ENCODE peak calls at places on chromosome 14, in seven cellular contexts. One of them, this sample, is unnamed.

GRCh38 chr14:68284333-68284732 is 464.8 kb downstream of the RAD51B start:
- DNase-seq in foreskin fibroblast: no peak
- DNase-seq in pancreas: no peak
- DNase-seq in Calu3: no peak
- DNase-seq in GM13976: no peak
- DNase-seq in IMR-90: no peak
- DNase-seq in ascending aorta: no peak
- DNase-seq in this sample: no peak

GRCh38 chr14:25090716-25091454 is 40.9 kb upstream of the STXBP6 start:
- DNase-seq in foreskin fibroblast: peak
- DNase-seq in pancreas: peak
- DNase-seq in Calu3: peak
- DNase-seq in GM13976: no peak
- DNase-seq in IMR-90: peak
- DNase-seq in ascending aorta: no peak
- DNase-seq in this sample: no peak

GRCh38 chr14:36503771-36504741 is 16.0 kb downstream of the NKX2-1 start:
- DNase-seq in foreskin fibroblast: no peak
- DNase-seq in pancreas: no peak
- DNase-seq in Calu3: no peak
- DNase-seq in GM13976: peak
- DNase-seq in IMR-90: no peak
- DNase-seq in ascending aorta: no peak
- DNase-seq in this sample: no peak

GRCh38 chr14:75310295-75311059 is 31.8 kb downstream of the FOS start:
- DNase-seq in foreskin fibroblast: peak
- DNase-seq in pancreas: peak
- DNase-seq in Calu3: peak
- DNase-seq in GM13976: no peak
- DNase-seq in IMR-90: peak
- DNase-seq in ascending aorta: peak
- DNase-seq in this sample: peak

GRCh38 chr14:104117341-104118005 is 20.9 kb upstream of the KIF26A start:
- DNase-seq in foreskin fibroblast: no peak
- DNase-seq in pancreas: peak
- DNase-seq in Calu3: no peak
- DNase-seq in GM13976: no peak
- DNase-seq in IMR-90: no peak
- DNase-seq in ascending aorta: peak
- DNase-seq in this sample: no peak

GRCh38 chr14:61662437-61663311 is 32.6 kb upstream of the HIF1A start:
- DNase-seq in foreskin fibroblast: peak
- DNase-seq in pancreas: no peak
- DNase-seq in Calu3: peak
- DNase-seq in GM13976: peak
- DNase-seq in IMR-90: peak
- DNase-seq in ascending aorta: no peak
- DNase-seq in this sample: no peak

GRCh38 chr14:100062602-100063001 is 2.6 kb upstream of the EVL start:
- DNase-seq in foreskin fibroblast: no peak
- DNase-seq in pancreas: no peak
- DNase-seq in Calu3: no peak
- DNase-seq in GM13976: no peak
- DNase-seq in IMR-90: no peak
- DNase-seq in ascending aorta: no peak
- DNase-seq in this sample: no peak

GRCh38 chr14:76904740-76905569 is 78.7 kb downstream of the LRRC74A start:
- DNase-seq in foreskin fibroblast: peak
- DNase-seq in pancreas: no peak
- DNase-seq in Calu3: no peak
- DNase-seq in GM13976: peak
- DNase-seq in IMR-90: peak
- DNase-seq in ascending aorta: peak
- DNase-seq in this sample: peak

GRCh38 chr14:89330236-89331002 is 86.6 kb downstream of the FOXN3 start:
- DNase-seq in foreskin fibroblast: peak
- DNase-seq in pancreas: no peak
- DNase-seq in Calu3: no peak
- DNase-seq in GM13976: no peak
- DNase-seq in IMR-90: peak
- DNase-seq in ascending aorta: peak
- DNase-seq in this sample: no peak

GRCh38 chr14:61841145-61841544 is 78.9 kb downstream of the SNAPC1 start:
- DNase-seq in foreskin fibroblast: peak
- DNase-seq in pancreas: no peak
- DNase-seq in Calu3: no peak
- DNase-seq in GM13976: no peak
- DNase-seq in IMR-90: no peak
- DNase-seq in ascending aorta: no peak
- DNase-seq in this sample: no peak

GRCh38 chr14:98926151-98926550 is 345.8 kb downstream of the BCL11B start:
- DNase-seq in foreskin fibroblast: no peak
- DNase-seq in pancreas: no peak
- DNase-seq in Calu3: no peak
- DNase-seq in GM13976: no peak
- DNase-seq in IMR-90: no peak
- DNase-seq in ascending aorta: no peak
- DNase-seq in this sample: no peak

GRCh38 chr14:21894003-21894897 is 220.6 kb upstream of the OR4E1 start:
- DNase-seq in foreskin fibroblast: no peak
- DNase-seq in pancreas: no peak
- DNase-seq in Calu3: peak
- DNase-seq in GM13976: peak
- DNase-seq in IMR-90: no peak
- DNase-seq in ascending aorta: no peak
- DNase-seq in this sample: no peak

GRCh38 chr14:37230551-37231194 is 32.9 kb downstream of the MIPOL1 start:
- DNase-seq in foreskin fibroblast: peak
- DNase-seq in pancreas: no peak
- DNase-seq in Calu3: peak
- DNase-seq in GM13976: peak
- DNase-seq in IMR-90: peak
- DNase-seq in ascending aorta: no peak
- DNase-seq in this sample: no peak

GRCh38 chr14:100103261-100104005 is 38.2 kb downstream of the EVL start:
- DNase-seq in foreskin fibroblast: peak
- DNase-seq in pancreas: no peak
- DNase-seq in Calu3: no peak
- DNase-seq in GM13976: no peak
- DNase-seq in IMR-90: peak
- DNase-seq in ascending aorta: no peak
- DNase-seq in this sample: no peak

GRCh38 chr14:69560826-69561225 is 13.8 kb downstream of the CCDC177 start:
- DNase-seq in foreskin fibroblast: no peak
- DNase-seq in pancreas: no peak
- DNase-seq in Calu3: no peak
- DNase-seq in GM13976: no peak
- DNase-seq in IMR-90: no peak
- DNase-seq in ascending aorta: no peak
- DNase-seq in this sample: no peak

GRCh38 chr14:75820761-75821160 is 159.7 kb downstream of the TTLL5 start:
- DNase-seq in foreskin fibroblast: no peak
- DNase-seq in pancreas: no peak
- DNase-seq in Calu3: no peak
- DNase-seq in GM13976: no peak
- DNase-seq in IMR-90: no peak
- DNase-seq in ascending aorta: no peak
- DNase-seq in this sample: no peak

GRCh38 chr14:35342160-35343010 is 50.2 kb downstream of the PSMA6 start:
- DNase-seq in foreskin fibroblast: peak
- DNase-seq in pancreas: peak
- DNase-seq in Calu3: no peak
- DNase-seq in GM13976: no peak
- DNase-seq in IMR-90: peak
- DNase-seq in ascending aorta: peak
- DNase-seq in this sample: no peak

GRCh38 chr14:77000340-77001235 is 27.9 kb downstream of the IRF2BPL start:
- DNase-seq in foreskin fibroblast: peak
- DNase-seq in pancreas: no peak
- DNase-seq in Calu3: no peak
- DNase-seq in GM13976: peak
- DNase-seq in IMR-90: peak
- DNase-seq in ascending aorta: no peak
- DNase-seq in this sample: no peak

GRCh38 chr14:63647696-63648410 is 6.2 kb upstream of the WDR89 start:
- DNase-seq in foreskin fibroblast: no peak
- DNase-seq in pancreas: no peak
- DNase-seq in Calu3: no peak
- DNase-seq in GM13976: peak
- DNase-seq in IMR-90: peak
- DNase-seq in ascending aorta: no peak
- DNase-seq in this sample: no peak

GRCh38 chr14:63641473-63642228 is at the start of gene WDR89:
- DNase-seq in foreskin fibroblast: peak
- DNase-seq in pancreas: peak
- DNase-seq in Calu3: peak
- DNase-seq in GM13976: peak
- DNase-seq in IMR-90: peak
- DNase-seq in ascending aorta: peak
- DNase-seq in this sample: peak

GRCh38 chr14:63644741-63645140 is 3.1 kb upstream of the WDR89 start:
- DNase-seq in foreskin fibroblast: no peak
- DNase-seq in pancreas: no peak
- DNase-seq in Calu3: no peak
- DNase-seq in GM13976: no peak
- DNase-seq in IMR-90: no peak
- DNase-seq in ascending aorta: no peak
- DNase-seq in this sample: no peak

GRCh38 chr14:63642229-63642611 is 549 bp upstream of the WDR89 start:
- DNase-seq in foreskin fibroblast: peak
- DNase-seq in pancreas: peak
- DNase-seq in Calu3: peak
- DNase-seq in GM13976: peak
- DNase-seq in IMR-90: peak
- DNase-seq in ascending aorta: peak
- DNase-seq in this sample: peak

GRCh38 chr14:63642656-63643382 is 1.1 kb upstream of the WDR89 start:
- DNase-seq in foreskin fibroblast: no peak
- DNase-seq in pancreas: no peak
- DNase-seq in Calu3: no peak
- DNase-seq in GM13976: no peak
- DNase-seq in IMR-90: no peak
- DNase-seq in ascending aorta: no peak
- DNase-seq in this sample: no peak
- TF ChIP-seq CTCF in foreskin fibroblast: no peak
- TF ChIP-seq CTCF in pancreas: no peak
- TF ChIP-seq CTCF in Calu3: no peak
- TF ChIP-seq CTCF in GM13976: no peak
- TF ChIP-seq CTCF in IMR-90: no peak
- TF ChIP-seq CTCF in ascending aorta: no peak
- TF ChIP-seq CTCF in this sample: no peak

GRCh38 chr14:59428581-59429012 is 36.6 kb downstream of the GPR135 start:
- DNase-seq in foreskin fibroblast: peak
- DNase-seq in pancreas: no peak
- DNase-seq in Calu3: no peak
- DNase-seq in GM13976: no peak
- DNase-seq in IMR-90: peak
- DNase-seq in ascending aorta: no peak
- DNase-seq in this sample: no peak
- TF ChIP-seq CTCF in foreskin fibroblast: peak
- TF ChIP-seq CTCF in pancreas: no peak
- TF ChIP-seq CTCF in Calu3: no peak
- TF ChIP-seq CTCF in GM13976: no peak
- TF ChIP-seq CTCF in IMR-90: peak
- TF ChIP-seq CTCF in ascending aorta: no peak
- TF ChIP-seq CTCF in this sample: no peak

DNA sequence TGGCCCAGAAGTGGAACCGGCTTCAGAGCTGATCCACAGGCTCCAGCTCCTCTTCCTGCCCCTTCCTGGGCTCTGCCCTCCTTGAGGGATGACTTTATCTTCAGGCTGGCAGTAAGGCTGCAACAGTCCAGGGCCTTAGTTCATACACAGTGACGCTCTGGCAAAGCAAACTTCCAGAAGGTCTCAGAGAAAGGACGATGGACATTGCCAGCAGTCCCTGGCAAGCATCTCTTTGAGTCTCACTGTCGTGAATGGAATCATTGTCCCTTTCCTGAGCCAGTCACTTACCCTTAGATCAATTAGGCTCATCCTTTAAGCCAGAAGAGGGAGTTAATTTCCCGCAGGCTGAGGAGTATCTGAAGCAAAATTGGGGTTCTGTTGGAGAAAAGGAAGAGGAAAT is 8.6 kb downstream of the AK7 start:
- DNase-seq in foreskin fibroblast: no peak
- DNase-seq in pancreas: no peak
- DNase-seq in Calu3: no peak
- DNase-seq in GM13976: no peak
- DNase-seq in IMR-90: no peak
- DNase-seq in ascending aorta: no peak
- DNase-seq in this sample: peak
- TF ChIP-seq CTCF in foreskin fibroblast: no peak
- TF ChIP-seq CTCF in pancreas: no peak
- TF ChIP-seq CTCF in Calu3: no peak
- TF ChIP-seq CTCF in GM13976: no peak
- TF ChIP-seq CTCF in IMR-90: no peak
- TF ChIP-seq CTCF in ascending aorta: no peak
- TF ChIP-seq CTCF in this sample: no peak

GRCh38 chr14:50231475-50232275 is at the start of gene SOS2:
- DNase-seq in foreskin fibroblast: peak
- DNase-seq in pancreas: peak
- DNase-seq in Calu3: peak
- DNase-seq in GM13976: peak
- DNase-seq in IMR-90: peak
- DNase-seq in ascending aorta: peak
- DNase-seq in this sample: peak
- TF ChIP-seq CTCF in foreskin fibroblast: no peak
- TF ChIP-seq CTCF in pancreas: no peak
- TF ChIP-seq CTCF in Calu3: no peak
- TF ChIP-seq CTCF in GM13976: no peak
- TF ChIP-seq CTCF in IMR-90: no peak
- TF ChIP-seq CTCF in ascending aorta: no peak
- TF ChIP-seq CTCF in this sample: peak

GRCh38 chr14:59188461-59189280 is at the start of gene DAAM1:
- DNase-seq in foreskin fibroblast: peak
- DNase-seq in pancreas: peak
- DNase-seq in Calu3: peak
- DNase-seq in GM13976: peak
- DNase-seq in IMR-90: peak
- DNase-seq in ascending aorta: peak
- DNase-seq in this sample: peak

GRCh38 chr14:59189822-59190368 is 1.4 kb downstream of the DAAM1 start:
- DNase-seq in foreskin fibroblast: peak
- DNase-seq in pancreas: peak
- DNase-seq in Calu3: peak
- DNase-seq in GM13976: peak
- DNase-seq in IMR-90: peak
- DNase-seq in ascending aorta: peak
- DNase-seq in this sample: peak

GRCh38 chr14:59187802-59188460 is 536 bp upstream of the DAAM1 start:
- DNase-seq in foreskin fibroblast: no peak
- DNase-seq in pancreas: peak
- DNase-seq in Calu3: no peak
- DNase-seq in GM13976: no peak
- DNase-seq in IMR-90: no peak
- DNase-seq in ascending aorta: no peak
- DNase-seq in this sample: peak

GRCh38 chr14:59189281-59189821 is 884 bp downstream of the DAAM1 start:
- DNase-seq in foreskin fibroblast: peak
- DNase-seq in pancreas: peak
- DNase-seq in Calu3: peak
- DNase-seq in GM13976: peak
- DNase-seq in IMR-90: peak
- DNase-seq in ascending aorta: peak
- DNase-seq in this sample: no peak

GRCh38 chr14:59190372-59190771 is 1.9 kb downstream of the DAAM1 start:
- DNase-seq in foreskin fibroblast: peak
- DNase-seq in pancreas: no peak
- DNase-seq in Calu3: peak
- DNase-seq in GM13976: no peak
- DNase-seq in IMR-90: no peak
- DNase-seq in ascending aorta: peak
- DNase-seq in this sample: no peak
- TF ChIP-seq CTCF in foreskin fibroblast: no peak
- TF ChIP-seq CTCF in pancreas: no peak
- TF ChIP-seq CTCF in Calu3: no peak
- TF ChIP-seq CTCF in GM13976: peak
- TF ChIP-seq CTCF in IMR-90: peak
- TF ChIP-seq CTCF in ascending aorta: no peak
- TF ChIP-seq CTCF in this sample: no peak

This sample was measured in dorsolateral prefrontal cortex.